ENCODE peak calls at places on chromosomes 13 and 19, in four cellular contexts. Z is K562, W is GM12878, K is endothelial cell of umbilical vein. M is an unnamed sample.

GRCh38 chr19:13404236-13404635 is 102.0 kb downstream of the CACNA1A start:
- DNase-seq in Z (no peak), W (no peak), K (no peak), M (no peak)

GRCh38 chr19:13689050-13689449 is 75.3 kb upstream of the MRI1 start:
- DNase-seq in W (peak; percentile 19), Z (peak; percentile 60), K (peak; percentile 31), M (peak; percentile 15)

GRCh38 chr19:44782729-44783128 is 5.0 kb downstream of the CBLC start:
- DNase-seq in Z (no peak), W (no peak), K (no peak), M (no peak)

GRCh38 chr13:73781384-73781783 is 352.8 kb downstream of the KLF12 start:
- DNase-seq in K (no peak), Z (no peak), W (no peak), M (no peak)

GRCh38 chr13:79481685-79482052 is 714 bp downstream of the NDFIP2 start:
- DNase-seq in K (no peak), Z (peak; percentile 32), W (no peak), M (no peak)

GRCh38 chr19:35462476-35462953 is 14.5 kb downstream of the FFAR2 start:
- DNase-seq in Z (no peak), W (peak; percentile 96), K (no peak), M (no peak)

GRCh38 chr13:93388701-93389100 is 162.1 kb downstream of the GPC6 start:
- DNase-seq in K (no peak), Z (no peak), W (no peak), M (peak; percentile 86)

GRCh38 chr13:99322297-99323103 is 15.3 kb upstream of the GPR183 start:
- DNase-seq in K (peak; percentile 24), Z (peak; percentile 35), W (peak; percentile 85), M (peak; percentile 89)

GRCh38 chr19:48921721-48922500 is 11.6 kb upstream of the DHDH start:
- DNase-seq in K (no peak), W (no peak), Z (no peak), M (no peak)

GRCh38 chr13:63408227-63409202 is 1992.9 kb upstream of the PCDH20 start:
- DNase-seq in Z (no peak), W (no peak), K (no peak), M (peak; percentile 50)

GRCh38 chr13:25890671-25891212 is 161.1 kb downstream of the SHISA2 start:
- DNase-seq in W (no peak), Z (no peak), K (no peak), M (no peak)

GRCh38 chr13:111330211-111330610 is 9.8 kb downstream of the TEX29 start:
- DNase-seq in Z (no peak), K (no peak), W (no peak), M (no peak)

GRCh38 chr13:97366172-97366688 is 67.7 kb upstream of the RAP2A start:
- DNase-seq in W (no peak), Z (no peak), K (peak; percentile 17), M (no peak)

GRCh38 chr19:15419413-15420025 is 731 bp upstream of the AKAP8L start:
- DNase-seq in Z (peak; percentile 18), K (no peak), W (no peak), M (no peak)

GRCh38 chr13:112812306-112813034 is 122.6 kb downstream of the ATP11A start:
- DNase-seq in Z (no peak), W (no peak), K (no peak), M (no peak)

GRCh38 chr13:39196957-39197644 is 158.8 kb downstream of the NHLRC3 start:
- DNase-seq in Z (no peak), W (no peak), K (no peak), M (no peak)

GRCh38 chr19:48341006-48341405 is 15.7 kb downstream of the EMP3 start:
- DNase-seq in Z (no peak), K (no peak), W (no peak), M (peak; percentile 61)

GRCh38 chr19:3699071-3699740 is 1.1 kb downstream of the PIP5K1C start:
- DNase-seq in W (no peak), K (peak; percentile 18), Z (peak; percentile 63), M (peak; percentile 34)

GRCh38 chr19:58439576-58440554 is at the start of gene ZNF132:
- DNase-seq in K (peak; percentile 100), Z (no peak), W (peak; percentile 98), M (peak; percentile 100)

GRCh38 chr19:45171211-45171623 is 6.8 kb downstream of the TRAPPC6A start:
- DNase-seq in K (peak; percentile 72), W (no peak), Z (peak; percentile 77), M (no peak)

GRCh38 chr19:18832331-18833140 is 777 bp downstream of the UPF1 start:
- DNase-seq in K (peak; percentile 40), Z (peak; percentile 80), W (no peak), M (no peak)

GRCh38 chr13:75393839-75394238 is 88.1 kb downstream of the TBC1D4 start:
- DNase-seq in K (no peak), W (no peak), Z (no peak), M (peak; percentile 26)

GRCh38 chr19:17079710-17080440 is 4.3 kb downstream of the MYO9B start:
- DNase-seq in K (peak; percentile 87), Z (no peak), W (peak; percentile 84), M (peak; percentile 99)

GRCh38 chr19:6033744-6034264 is 55.9 kb upstream of the RANBP3 start:
- DNase-seq in K (no peak), W (no peak), Z (no peak), M (no peak)

GRCh38 chr19:4800591-4801081 is 9.1 kb downstream of the FEM1A start:
- DNase-seq in K (no peak), W (no peak), Z (no peak), M (no peak)

GRCh38 chr19:58559275-58560006 is 1.0 kb upstream of the UBE2M start:
- DNase-seq in Z (peak; percentile 97), K (peak; percentile 85), W (peak; percentile 76), M (peak; percentile 89)

GRCh38 chr13:99610702-99611289 is 109.5 kb downstream of the TM9SF2 start:
- DNase-seq in Z (peak; percentile 17), W (no peak), K (no peak), M (no peak)

GRCh38 chr13:44311011-44311481 is 62.6 kb upstream of the SERP2 start:
- DNase-seq in W (no peak), Z (no peak), K (no peak), M (peak; percentile 52)

DNA sequence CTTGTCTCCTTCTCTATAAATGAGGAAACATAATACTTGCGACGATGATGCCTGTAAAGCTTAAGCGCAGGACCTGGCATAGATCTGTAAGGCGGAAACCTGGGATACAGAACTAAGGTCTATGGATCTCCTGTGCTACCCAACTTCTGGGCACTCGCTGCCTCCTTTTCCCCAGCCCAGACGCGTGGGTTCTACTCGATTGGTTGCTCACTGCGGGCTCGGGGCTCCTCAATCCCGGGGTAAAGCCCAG is 616 bp upstream of the PSMC4 start:
- DNase-seq in Z (no peak), W (peak; percentile 24), K (no peak), M (no peak)
- H3K4me3 ChIP-seq in Z (peak overlapping the region; percentile 84), W (peak overlapping the region; percentile 78), K (peak overlapping the region; percentile 70), M (peak overlapping the region; percentile 62)

GRCh38 chr13:22039961-22040360 is 369.1 kb downstream of the FGF9 start:
- DNase-seq in Z (no peak), K (no peak), W (no peak), M (no peak)

GRCh38 chr13:22047082-22047784 is 376.4 kb downstream of the FGF9 start:
- DNase-seq in K (no peak), W (no peak), Z (no peak), M (peak; percentile 64)

GRCh38 chr13:22040810-22041364 is 370.0 kb downstream of the FGF9 start:
- DNase-seq in Z (peak; percentile 28), K (no peak), W (no peak), M (no peak)

GRCh38 chr13:22041741-22042140 is 370.9 kb downstream of the FGF9 start:
- DNase-seq in Z (no peak), K (no peak), W (no peak), M (no peak)
- TF ChIP-seq FOS in Z (no peak), K (no peak), W (no peak), M (no peak)

GRCh38 chr13:114229486-114229885 is 5.2 kb upstream of the CDC16 start:
- DNase-seq in K (no peak), W (no peak), Z (no peak), M (no peak)

GRCh38 chr13:114228176-114228575 is 6.5 kb upstream of the CDC16 start:
- DNase-seq in Z (no peak), K (no peak), W (no peak), M (no peak)

GRCh38 chr13:114231886-114232285 is 2.8 kb upstream of the CDC16 start:
- DNase-seq in Z (no peak), K (no peak), W (no peak), M (no peak)

GRCh38 chr13:114230117-114230516 is 4.6 kb upstream of the CDC16 start:
- DNase-seq in W (no peak), K (no peak), Z (peak; percentile 28), M (peak; percentile 63)

GRCh38 chr13:114230575-114230974 is 4.1 kb upstream of the CDC16 start:
- DNase-seq in W (no peak), Z (no peak), K (no peak), M (no peak)
- H3K4me3 ChIP-seq in W (no peak overlapping the region), Z (no peak overlapping the region), K (no peak overlapping the region), M (no peak overlapping the region)

GRCh38 chr13:102724923-102725322 is 30.1 kb upstream of the METTL21C start:
- DNase-seq in K (peak; percentile 76), Z (peak; percentile 34), W (no peak), M (peak; percentile 24)
- TF ChIP-seq FOS in K (no peak), Z (no peak), W (no peak), M (no peak)

GRCh38 chr19:28334419-28334818 is 878.5 kb downstream of the UQCRFS1 start:
- DNase-seq in K (no peak), W (no peak), Z (no peak), M (no peak)
- H3K4me3 ChIP-seq in K (no peak overlapping the region), W (no peak overlapping the region), Z (no peak overlapping the region), M (no peak overlapping the region)

GRCh38 chr19:10921909-10922637 is 6.4 kb downstream of the YIPF2 start:
- DNase-seq in K (no peak), Z (no peak), W (no peak), M (no peak)
- TF ChIP-seq FOS in K (no peak), Z (no peak), W (no peak), M (no peak)

DNA sequence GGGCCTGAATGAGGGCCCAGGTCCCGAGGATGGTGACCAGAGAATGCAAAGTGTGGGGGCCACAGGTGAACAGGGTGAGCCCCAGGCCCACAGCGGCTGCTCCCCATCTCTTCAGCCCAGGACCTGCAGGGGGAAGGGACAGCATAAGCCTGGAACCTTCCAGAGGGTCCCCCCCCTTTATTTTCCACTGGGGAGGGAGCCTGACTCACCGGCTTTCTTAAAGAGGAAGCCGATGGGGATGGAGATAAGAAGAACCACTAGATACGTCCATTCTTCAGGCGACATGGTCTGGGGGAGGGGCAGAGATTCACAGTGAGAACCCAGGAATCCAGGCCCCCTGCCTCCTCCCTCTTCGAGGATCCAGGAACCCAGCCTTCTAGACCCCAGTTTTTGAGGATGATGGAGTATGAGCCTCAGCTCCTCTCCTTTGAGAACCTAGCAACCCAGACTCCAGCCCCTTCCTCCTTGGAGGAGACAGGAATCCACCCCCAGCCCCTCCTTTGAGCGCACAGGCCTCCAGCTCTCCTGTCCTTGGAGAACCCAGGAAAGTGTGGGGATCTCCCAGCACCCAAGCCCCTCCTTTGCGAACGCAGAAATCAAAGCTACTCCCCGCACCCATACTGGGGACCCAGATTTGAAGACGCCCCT is 1.0 kb downstream of the MBOAT7 start:
- DNase-seq in K (peak; percentile 89), Z (peak; percentile 91), W (no peak), M (peak; percentile 61)
- H3K4me3 ChIP-seq in K (peak overlapping the region; percentile 87), Z (peak overlapping the region; percentile 96), W (peak overlapping the region; percentile 77), M (peak overlapping the region; percentile 68)